ENCODE peak calls at places on chromosomes 11 and 22, in six cellular contexts. One of them, this sample, is unnamed.

GRCh38 chr11:9015677-9016076 is 11.9 kb upstream of the NRIP3 start:
- DNase-seq in adrenal gland: peak
- DNase-seq in CD8-positive, alpha-beta T cell: peak
- DNase-seq in bronchial epithelial cell: peak
- DNase-seq in choroid plexus epithelial cell: peak
- DNase-seq in B cell: peak
- DNase-seq in this sample: peak

GRCh38 chr11:17780668-17781067 is 46.1 kb downstream of the KCNC1 start:
- DNase-seq in adrenal gland: no peak
- DNase-seq in CD8-positive, alpha-beta T cell: no peak
- DNase-seq in bronchial epithelial cell: no peak
- DNase-seq in choroid plexus epithelial cell: no peak
- DNase-seq in B cell: no peak
- DNase-seq in this sample: no peak

GRCh38 chr11:6695377-6695776 is 12.2 kb upstream of the MRPL17 start:
- DNase-seq in adrenal gland: peak
- DNase-seq in CD8-positive, alpha-beta T cell: no peak
- DNase-seq in bronchial epithelial cell: no peak
- DNase-seq in choroid plexus epithelial cell: peak
- DNase-seq in B cell: no peak
- DNase-seq in this sample: no peak

GRCh38 chr11:46680164-46680760 is 20.2 kb downstream of the ARHGAP1 start:
- DNase-seq in adrenal gland: no peak
- DNase-seq in CD8-positive, alpha-beta T cell: no peak
- DNase-seq in bronchial epithelial cell: no peak
- DNase-seq in choroid plexus epithelial cell: no peak
- DNase-seq in B cell: no peak
- DNase-seq in this sample: no peak

GRCh38 chr11:69935941-69936505 is 116.8 kb upstream of the FGF3 start:
- DNase-seq in adrenal gland: no peak
- DNase-seq in CD8-positive, alpha-beta T cell: no peak
- DNase-seq in bronchial epithelial cell: no peak
- DNase-seq in choroid plexus epithelial cell: no peak
- DNase-seq in B cell: no peak
- DNase-seq in this sample: no peak

GRCh38 chr11:114340311-114341131 is 44.3 kb downstream of the NNMT start:
- DNase-seq in adrenal gland: peak
- DNase-seq in CD8-positive, alpha-beta T cell: no peak
- DNase-seq in bronchial epithelial cell: peak
- DNase-seq in choroid plexus epithelial cell: peak
- DNase-seq in B cell: peak
- DNase-seq in this sample: peak

GRCh38 chr11:8810331-8811301 is 100.4 kb upstream of the AKIP1 start:
- DNase-seq in adrenal gland: peak
- DNase-seq in CD8-positive, alpha-beta T cell: no peak
- DNase-seq in bronchial epithelial cell: peak
- DNase-seq in choroid plexus epithelial cell: peak
- DNase-seq in B cell: no peak
- DNase-seq in this sample: peak

GRCh38 chr22:37472418-37473006 is 13.7 kb downstream of the MFNG start:
- DNase-seq in adrenal gland: peak
- DNase-seq in CD8-positive, alpha-beta T cell: no peak
- DNase-seq in bronchial epithelial cell: peak
- DNase-seq in choroid plexus epithelial cell: peak
- DNase-seq in B cell: peak
- DNase-seq in this sample: peak

GRCh38 chr22:47811971-47812370 is 1049.5 kb downstream of the TBC1D22A start:
- DNase-seq in adrenal gland: no peak
- DNase-seq in CD8-positive, alpha-beta T cell: no peak
- DNase-seq in bronchial epithelial cell: no peak
- DNase-seq in choroid plexus epithelial cell: no peak
- DNase-seq in B cell: no peak
- DNase-seq in this sample: no peak

GRCh38 chr11:69010964-69011623 is 2.0 kb downstream of the MRGPRF start:
- DNase-seq in adrenal gland: no peak
- DNase-seq in CD8-positive, alpha-beta T cell: no peak
- DNase-seq in bronchial epithelial cell: peak
- DNase-seq in choroid plexus epithelial cell: peak
- DNase-seq in B cell: peak
- DNase-seq in this sample: peak

GRCh38 chr11:3056296-3057068 is 741 bp downstream of the CARS1 start:
- DNase-seq in adrenal gland: no peak
- DNase-seq in CD8-positive, alpha-beta T cell: no peak
- DNase-seq in bronchial epithelial cell: peak
- DNase-seq in choroid plexus epithelial cell: no peak
- DNase-seq in B cell: peak
- DNase-seq in this sample: peak

GRCh38 chr11:46724088-46724487 is 5.1 kb downstream of the F2 start:
- DNase-seq in adrenal gland: no peak
- DNase-seq in CD8-positive, alpha-beta T cell: no peak
- DNase-seq in bronchial epithelial cell: no peak
- DNase-seq in choroid plexus epithelial cell: no peak
- DNase-seq in B cell: no peak
- DNase-seq in this sample: no peak

GRCh38 chr11:70048279-70049024 is 29.7 kb upstream of the ANO1 start:
- DNase-seq in adrenal gland: no peak
- DNase-seq in CD8-positive, alpha-beta T cell: no peak
- DNase-seq in bronchial epithelial cell: peak
- DNase-seq in choroid plexus epithelial cell: peak
- DNase-seq in B cell: no peak
- DNase-seq in this sample: peak

GRCh38 chr11:112795142-112795815 is 165.9 kb upstream of the NCAM1 start:
- DNase-seq in adrenal gland: peak
- DNase-seq in CD8-positive, alpha-beta T cell: no peak
- DNase-seq in bronchial epithelial cell: peak
- DNase-seq in choroid plexus epithelial cell: peak
- DNase-seq in B cell: no peak
- DNase-seq in this sample: peak

GRCh38 chr22:35961480-35961902 is 67.1 kb downstream of the RBFOX2 start:
- DNase-seq in adrenal gland: peak
- DNase-seq in CD8-positive, alpha-beta T cell: no peak
- DNase-seq in bronchial epithelial cell: peak
- DNase-seq in choroid plexus epithelial cell: peak
- DNase-seq in B cell: no peak
- DNase-seq in this sample: peak

GRCh38 chr11:67029146-67029545 is 6.2 kb downstream of the SYT12 start:
- DNase-seq in adrenal gland: no peak
- DNase-seq in CD8-positive, alpha-beta T cell: no peak
- DNase-seq in bronchial epithelial cell: no peak
- DNase-seq in choroid plexus epithelial cell: no peak
- DNase-seq in B cell: no peak
- DNase-seq in this sample: no peak

GRCh38 chr11:125110996-125111340 is 458 bp downstream of the TMEM218 start:
- DNase-seq in adrenal gland: no peak
- DNase-seq in CD8-positive, alpha-beta T cell: no peak
- DNase-seq in bronchial epithelial cell: peak
- DNase-seq in choroid plexus epithelial cell: peak
- DNase-seq in B cell: no peak
- DNase-seq in this sample: peak

GRCh38 chr22:43407591-43407990 is 4.2 kb upstream of the MPPED1 start:
- DNase-seq in adrenal gland: no peak
- DNase-seq in CD8-positive, alpha-beta T cell: no peak
- DNase-seq in bronchial epithelial cell: no peak
- DNase-seq in choroid plexus epithelial cell: no peak
- DNase-seq in B cell: no peak
- DNase-seq in this sample: no peak

GRCh38 chr22:24185501-24186351 is 4.4 kb downstream of the SUSD2 start:
- DNase-seq in adrenal gland: no peak
- DNase-seq in CD8-positive, alpha-beta T cell: no peak
- DNase-seq in bronchial epithelial cell: no peak
- DNase-seq in choroid plexus epithelial cell: no peak
- DNase-seq in B cell: no peak
- DNase-seq in this sample: no peak

GRCh38 chr11:20157768-20158167 is 2.5 kb downstream of the DBX1 start:
- DNase-seq in adrenal gland: no peak
- DNase-seq in CD8-positive, alpha-beta T cell: no peak
- DNase-seq in bronchial epithelial cell: no peak
- DNase-seq in choroid plexus epithelial cell: no peak
- DNase-seq in B cell: no peak
- DNase-seq in this sample: no peak

GRCh38 chr22:18083406-18083805 is 5.6 kb downstream of the PEX26 start:
- DNase-seq in adrenal gland: no peak
- DNase-seq in CD8-positive, alpha-beta T cell: no peak
- DNase-seq in bronchial epithelial cell: no peak
- DNase-seq in choroid plexus epithelial cell: no peak
- DNase-seq in B cell: no peak
- DNase-seq in this sample: no peak
- TF ChIP-seq CTCF in adrenal gland: no peak
- TF ChIP-seq CTCF in CD8-positive, alpha-beta T cell: no peak
- TF ChIP-seq CTCF in bronchial epithelial cell: no peak
- TF ChIP-seq CTCF in choroid plexus epithelial cell: no peak
- TF ChIP-seq CTCF in B cell: no peak
- TF ChIP-seq CTCF in this sample: no peak

GRCh38 chr11:117202386-117203068 is 3.4 kb downstream of the TAGLN start:
- DNase-seq in adrenal gland: no peak
- DNase-seq in CD8-positive, alpha-beta T cell: no peak
- DNase-seq in bronchial epithelial cell: no peak
- DNase-seq in choroid plexus epithelial cell: no peak
- DNase-seq in B cell: no peak
- DNase-seq in this sample: no peak
- TF ChIP-seq CTCF in adrenal gland: no peak
- TF ChIP-seq CTCF in CD8-positive, alpha-beta T cell: no peak
- TF ChIP-seq CTCF in bronchial epithelial cell: no peak
- TF ChIP-seq CTCF in choroid plexus epithelial cell: no peak
- TF ChIP-seq CTCF in B cell: no peak
- TF ChIP-seq CTCF in this sample: no peak

GRCh38 chr22:38788846-38789245 is 5.1 kb downstream of the DNAL4 start:
- DNase-seq in adrenal gland: no peak
- DNase-seq in CD8-positive, alpha-beta T cell: no peak
- DNase-seq in bronchial epithelial cell: no peak
- DNase-seq in choroid plexus epithelial cell: no peak
- DNase-seq in B cell: no peak
- DNase-seq in this sample: no peak
- TF ChIP-seq CTCF in adrenal gland: no peak
- TF ChIP-seq CTCF in CD8-positive, alpha-beta T cell: no peak
- TF ChIP-seq CTCF in bronchial epithelial cell: no peak
- TF ChIP-seq CTCF in choroid plexus epithelial cell: no peak
- TF ChIP-seq CTCF in B cell: no peak
- TF ChIP-seq CTCF in this sample: no peak

GRCh38 chr11:22674470-22675426 is 8.3 kb downstream of the GAS2 start:
- DNase-seq in adrenal gland: no peak
- DNase-seq in CD8-positive, alpha-beta T cell: no peak
- DNase-seq in bronchial epithelial cell: no peak
- DNase-seq in choroid plexus epithelial cell: no peak
- DNase-seq in B cell: no peak
- DNase-seq in this sample: no peak
- TF ChIP-seq CTCF in adrenal gland: no peak
- TF ChIP-seq CTCF in CD8-positive, alpha-beta T cell: no peak
- TF ChIP-seq CTCF in bronchial epithelial cell: no peak
- TF ChIP-seq CTCF in choroid plexus epithelial cell: no peak
- TF ChIP-seq CTCF in B cell: no peak
- TF ChIP-seq CTCF in this sample: no peak

GRCh38 chr22:45996241-45997076 is 19.5 kb upstream of the WNT7B start:
- DNase-seq in adrenal gland: peak
- DNase-seq in CD8-positive, alpha-beta T cell: no peak
- DNase-seq in bronchial epithelial cell: no peak
- DNase-seq in choroid plexus epithelial cell: peak
- DNase-seq in B cell: peak
- DNase-seq in this sample: no peak
- TF ChIP-seq CTCF in adrenal gland: no peak
- TF ChIP-seq CTCF in CD8-positive, alpha-beta T cell: no peak
- TF ChIP-seq CTCF in bronchial epithelial cell: no peak
- TF ChIP-seq CTCF in choroid plexus epithelial cell: no peak
- TF ChIP-seq CTCF in B cell: no peak
- TF ChIP-seq CTCF in this sample: no peak

DNA sequence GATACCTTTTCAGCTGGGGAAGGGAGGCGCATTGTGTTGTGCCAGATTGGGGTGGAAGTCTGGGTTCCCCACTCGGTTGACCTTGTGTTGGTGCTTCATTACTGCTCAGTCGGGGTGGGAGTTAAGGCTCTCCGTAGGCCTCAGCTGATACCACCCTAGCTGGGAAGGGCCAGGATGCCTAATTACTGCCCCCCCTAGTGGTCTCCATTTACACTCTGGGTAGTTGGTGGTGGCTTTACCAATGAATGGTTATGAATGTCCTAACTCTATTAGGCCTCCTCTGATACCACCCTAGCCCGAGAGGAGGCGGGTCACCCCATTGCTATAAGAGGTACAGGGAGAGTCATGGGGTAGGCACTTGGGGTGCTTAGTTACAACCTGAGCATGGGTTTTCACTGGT is 27.5 kb upstream of the HIKESHI start:
- DNase-seq in adrenal gland: no peak
- DNase-seq in CD8-positive, alpha-beta T cell: no peak
- DNase-seq in bronchial epithelial cell: no peak
- DNase-seq in choroid plexus epithelial cell: no peak
- DNase-seq in B cell: no peak
- DNase-seq in this sample: peak
- TF ChIP-seq CTCF in adrenal gland: no peak
- TF ChIP-seq CTCF in CD8-positive, alpha-beta T cell: no peak
- TF ChIP-seq CTCF in bronchial epithelial cell: peak
- TF ChIP-seq CTCF in choroid plexus epithelial cell: peak
- TF ChIP-seq CTCF in B cell: no peak
- TF ChIP-seq CTCF in this sample: no peak

DNA sequence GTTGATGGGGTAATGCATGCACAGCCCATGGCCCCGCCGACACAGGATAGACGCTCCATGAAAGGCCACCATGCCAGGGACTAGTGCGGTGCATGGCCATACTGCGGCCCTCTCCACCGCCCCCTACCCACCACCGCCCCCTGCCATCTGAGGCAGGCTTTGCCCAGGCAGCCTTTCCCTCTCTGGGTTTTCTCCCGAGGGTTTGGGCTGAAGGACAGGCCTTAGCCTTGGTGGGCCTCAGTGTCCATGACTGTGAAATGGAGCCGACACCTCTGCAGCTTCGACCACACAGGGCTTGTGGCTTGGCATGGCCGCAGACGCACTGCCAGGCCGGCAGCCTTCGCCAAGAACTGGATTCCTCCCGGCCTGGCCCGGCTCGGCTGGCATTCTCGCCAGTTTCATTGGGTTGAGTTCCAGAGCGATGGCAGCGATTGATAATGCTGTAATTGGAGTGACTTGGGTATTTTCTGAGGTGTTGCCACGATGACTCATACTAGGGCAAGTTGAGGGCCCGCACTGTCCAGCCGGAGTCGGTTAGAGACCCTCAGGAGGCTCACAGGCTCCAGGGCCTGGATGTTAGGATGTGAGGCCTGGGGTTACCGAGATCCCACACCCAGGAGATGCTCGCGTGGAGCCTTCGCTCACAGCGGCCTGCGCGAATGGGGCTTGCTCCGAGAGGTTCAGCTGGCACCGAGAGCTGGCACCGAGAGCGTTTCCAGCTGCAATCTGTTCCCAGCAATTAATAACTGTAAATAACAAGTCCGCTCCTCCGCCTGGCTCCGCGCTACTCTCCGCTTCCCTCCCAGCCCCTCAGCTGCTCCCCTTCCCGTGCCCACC is 111.2 kb downstream of the WNT7B start:
- DNase-seq in adrenal gland: no peak
- DNase-seq in CD8-positive, alpha-beta T cell: no peak
- DNase-seq in bronchial epithelial cell: no peak
- DNase-seq in choroid plexus epithelial cell: no peak
- DNase-seq in B cell: no peak
- DNase-seq in this sample: no peak
- TF ChIP-seq CTCF in adrenal gland: no peak
- TF ChIP-seq CTCF in CD8-positive, alpha-beta T cell: no peak
- TF ChIP-seq CTCF in bronchial epithelial cell: no peak
- TF ChIP-seq CTCF in choroid plexus epithelial cell: no peak
- TF ChIP-seq CTCF in B cell: no peak
- TF ChIP-seq CTCF in this sample: no peak

This sample was measured in MCF 10A.